ENCODE peak calls at places on chromosomes 1 and 21, in four cellular contexts. One of them, this sample, is unnamed.
A peak's percentile ranks its signal among the peaks of the same experiment; 100 is the strongest.

GRCh38 chr21:46116189-46116845 is 18.4 kb downstream of the COL6A2 start:
- DNase-seq in MV-4-11: no peak
- DNase-seq in retinal pigment epithelial cell: no peak
- DNase-seq in substantia nigra: no peak
- DNase-seq in this sample: no peak

GRCh38 chr1:245516178-245516829 is 361.5 kb downstream of the KIF26B start:
- DNase-seq in MV-4-11: peak; percentile 98
- DNase-seq in retinal pigment epithelial cell: no peak
- DNase-seq in substantia nigra: no peak
- DNase-seq in this sample: no peak

GRCh38 chr1:64483711-64484454 is 14.0 kb downstream of the CACHD1 start:
- DNase-seq in MV-4-11: no peak
- DNase-seq in retinal pigment epithelial cell: no peak
- DNase-seq in substantia nigra: no peak
- DNase-seq in this sample: no peak

GRCh38 chr1:26281971-26282693 is 2.2 kb downstream of the SH3BGRL3 start:
- DNase-seq in MV-4-11: peak; percentile 71
- DNase-seq in retinal pigment epithelial cell: no peak
- DNase-seq in substantia nigra: no peak
- DNase-seq in this sample: no peak

GRCh38 chr1:109900489-109900888 is 10.2 kb upstream of the CSF1 start:
- DNase-seq in MV-4-11: no peak
- DNase-seq in retinal pigment epithelial cell: no peak
- DNase-seq in substantia nigra: no peak
- DNase-seq in this sample: no peak

GRCh38 chr21:34553199-34553952 is 41.4 kb upstream of the KCNE1 start:
- DNase-seq in MV-4-11: peak; percentile 56
- DNase-seq in retinal pigment epithelial cell: no peak
- DNase-seq in substantia nigra: no peak
- DNase-seq in this sample: no peak

GRCh38 chr1:81505831-81506230 is 294.9 kb upstream of the ADGRL2 start:
- DNase-seq in MV-4-11: no peak
- DNase-seq in retinal pigment epithelial cell: no peak
- DNase-seq in substantia nigra: no peak
- DNase-seq in this sample: no peak

GRCh38 chr1:148362141-148362929 is 120.8 kb downstream of the PPIAL4G start:
- DNase-seq in MV-4-11: no peak
- DNase-seq in retinal pigment epithelial cell: no peak
- DNase-seq in substantia nigra: no peak
- DNase-seq in this sample: no peak

GRCh38 chr1:183159960-183160359 is 26.1 kb upstream of the LAMC2 start:
- DNase-seq in MV-4-11: no peak
- DNase-seq in retinal pigment epithelial cell: no peak
- DNase-seq in substantia nigra: no peak
- DNase-seq in this sample: no peak

GRCh38 chr1:234962340-234962989 is 166.2 kb downstream of the TOMM20 start:
- DNase-seq in MV-4-11: peak; percentile 96
- DNase-seq in retinal pigment epithelial cell: peak; percentile 93
- DNase-seq in substantia nigra: no peak
- DNase-seq in this sample: peak; percentile 30

GRCh38 chr21:45528981-45529784 is 13.1 kb downstream of the SLC19A1 start:
- DNase-seq in MV-4-11: no peak
- DNase-seq in retinal pigment epithelial cell: no peak
- DNase-seq in substantia nigra: no peak
- DNase-seq in this sample: no peak

GRCh38 chr1:21610027-21610426 is 59.1 kb downstream of the RAP1GAP start:
- DNase-seq in MV-4-11: no peak
- DNase-seq in retinal pigment epithelial cell: no peak
- DNase-seq in substantia nigra: no peak
- DNase-seq in this sample: no peak

GRCh38 chr21:36321325-36322082 is 1.5 kb downstream of the MORC3 start:
- DNase-seq in MV-4-11: no peak
- DNase-seq in retinal pigment epithelial cell: peak; percentile 1
- DNase-seq in substantia nigra: no peak
- DNase-seq in this sample: peak; percentile 22

GRCh38 chr1:19460535-19461351 is 24.6 kb downstream of the CAPZB start:
- DNase-seq in MV-4-11: no peak
- DNase-seq in retinal pigment epithelial cell: no peak
- DNase-seq in substantia nigra: no peak
- DNase-seq in this sample: no peak

GRCh38 chr1:150578278-150579109 is 916 bp downstream of the MCL1 start:
- DNase-seq in MV-4-11: peak; percentile 71
- DNase-seq in retinal pigment epithelial cell: no peak
- DNase-seq in substantia nigra: no peak
- DNase-seq in this sample: peak; percentile 30

GRCh38 chr21:31921079-31921478 is 48.3 kb downstream of the HUNK start:
- DNase-seq in MV-4-11: no peak
- DNase-seq in retinal pigment epithelial cell: no peak
- DNase-seq in substantia nigra: no peak
- DNase-seq in this sample: no peak

GRCh38 chr1:24939657-24940193 is 9.6 kb upstream of the RUNX3 start:
- DNase-seq in MV-4-11: no peak
- DNase-seq in retinal pigment epithelial cell: no peak
- DNase-seq in substantia nigra: no peak
- DNase-seq in this sample: no peak

GRCh38 chr1:16076871-16077250 is 3.4 kb upstream of the FAM131C start:
- DNase-seq in MV-4-11: no peak
- DNase-seq in retinal pigment epithelial cell: no peak
- DNase-seq in substantia nigra: no peak
- DNase-seq in this sample: no peak

GRCh38 chr1:98398092-98398491 is 263.4 kb upstream of the SNX7 start:
- DNase-seq in MV-4-11: no peak
- DNase-seq in retinal pigment epithelial cell: no peak
- DNase-seq in substantia nigra: no peak
- DNase-seq in this sample: no peak

GRCh38 chr21:15775291-15775690 is 45.5 kb downstream of the USP25 start:
- DNase-seq in MV-4-11: no peak
- DNase-seq in retinal pigment epithelial cell: no peak
- DNase-seq in substantia nigra: no peak
- DNase-seq in this sample: no peak

GRCh38 chr1:35851175-35851869 is 31.7 kb upstream of the AGO1 start:
- DNase-seq in MV-4-11: no peak
- DNase-seq in retinal pigment epithelial cell: no peak
- DNase-seq in substantia nigra: no peak
- DNase-seq in this sample: no peak

GRCh38 chr1:213603087-213603486 is 384.7 kb upstream of the PROX1 start:
- DNase-seq in MV-4-11: no peak
- DNase-seq in retinal pigment epithelial cell: no peak
- DNase-seq in substantia nigra: no peak
- DNase-seq in this sample: no peak

GRCh38 chr1:221714227-221715116 is 27.4 kb downstream of the DUSP10 start:
- DNase-seq in MV-4-11: peak; percentile 17
- DNase-seq in retinal pigment epithelial cell: peak; percentile 77
- DNase-seq in substantia nigra: no peak
- DNase-seq in this sample: no peak

GRCh38 chr1:24786191-24786590 is 40.9 kb downstream of the CLIC4 start:
- DNase-seq in MV-4-11: peak; percentile 44
- DNase-seq in retinal pigment epithelial cell: no peak
- DNase-seq in substantia nigra: no peak
- DNase-seq in this sample: peak; percentile 26

GRCh38 chr1:240492832-240493440 is 119.0 kb downstream of the GREM2 start:
- DNase-seq in MV-4-11: no peak
- DNase-seq in retinal pigment epithelial cell: peak; percentile 31
- DNase-seq in substantia nigra: no peak
- DNase-seq in this sample: no peak

GRCh38 chr1:97711858-97712257 is 209.0 kb downstream of the DPYD start:
- DNase-seq in MV-4-11: no peak
- DNase-seq in retinal pigment epithelial cell: no peak
- DNase-seq in substantia nigra: no peak
- DNase-seq in this sample: no peak